ENCODE peak calls at places on chromosomes 12 and 14, in nine cellular contexts. E is GM12864, K is GM12865, B is nephron progenitor cell, Y is B cell, M is Peyer's patch, Z is GM20000, F is BJ, O is fibroblast of pulmonary artery. C is an unnamed sample.

GRCh38 chr12:124599074-124599999 is 31.9 kb upstream of the NCOR2 start:
- DNase-seq in Z (no peak), M (no peak), K (no peak), F (no peak), Y (no peak), B (no peak), O (peak), E (no peak), C (peak)

GRCh38 chr12:121489874-121490273 is 90.0 kb downstream of the RNF34 start:
- DNase-seq in O (no peak), E (no peak), Z (no peak), B (peak), F (no peak), K (no peak), M (no peak), Y (no peak), C (no peak)

GRCh38 chr12:2138871-2139308 is 86.1 kb downstream of the CACNA1C start:
- DNase-seq in Z (no peak), Y (no peak), K (no peak), F (no peak), O (no peak), M (no peak), B (no peak), E (no peak), C (no peak)

GRCh38 chr12:77720258-77720657 is 110.4 kb upstream of the NAV3 start:
- DNase-seq in B (peak), Y (no peak), M (no peak), O (peak), F (no peak), K (no peak), E (no peak), Z (no peak), C (no peak)

GRCh38 chr12:102824218-102824835 is 92.7 kb downstream of the PAH start:
- DNase-seq in K (peak), F (no peak), M (no peak), E (no peak), O (peak), B (peak), Y (no peak), Z (peak), C (no peak)

GRCh38 chr14:61477845-61478438 is 156.6 kb downstream of the PRKCH start:
- DNase-seq in K (peak), E (no peak), M (peak), F (no peak), B (no peak), Z (no peak), O (peak), Y (no peak), C (peak)

GRCh38 chr14:25108959-25109358 is 59.0 kb upstream of the STXBP6 start:
- DNase-seq in B (no peak), Y (no peak), K (no peak), F (no peak), M (no peak), E (no peak), O (no peak), Z (no peak), C (no peak)

GRCh38 chr14:105375635-105376057 is 22.7 kb upstream of the TEX22 start:
- DNase-seq in K (peak), Y (no peak), E (no peak), O (peak), Z (no peak), B (no peak), F (no peak), M (no peak), C (peak)

GRCh38 chr12:49882248-49882850 is 21.4 kb downstream of the FAIM2 start:
- DNase-seq in K (no peak), E (no peak), Z (no peak), O (no peak), M (no peak), Y (no peak), B (no peak), F (no peak), C (peak)

GRCh38 chr14:106790189-106791036 is 1264.0 kb downstream of the TMEM121 start:
- DNase-seq in Z (peak), F (no peak), B (peak), O (no peak), K (peak), M (peak), Y (peak), E (peak), C (peak)

GRCh38 chr14:103143535-103143934 is 20.3 kb downstream of the TNFAIP2 start:
- DNase-seq in O (peak), E (no peak), K (no peak), Y (no peak), F (peak), Z (no peak), B (no peak), M (no peak), C (no peak)

GRCh38 chr14:70891741-70892140 is 15.5 kb upstream of the PCNX1 start:
- DNase-seq in Y (no peak), F (no peak), Z (no peak), O (peak), E (no peak), M (no peak), B (no peak), K (no peak), C (no peak)

GRCh38 chr12:53978477-53979356 is 4.0 kb upstream of the HOTAIR start:
- DNase-seq in O (no peak), Y (no peak), F (peak), K (no peak), M (peak), Z (no peak), B (no peak), E (no peak), C (no peak)

GRCh38 chr12:1093166-1093751 is 102.2 kb downstream of the ERC1 start:
- DNase-seq in O (peak), F (no peak), Z (peak), K (peak), M (no peak), B (peak), E (no peak), Y (peak), C (no peak)

GRCh38 chr12:52372216-52373154 is 5.2 kb upstream of the KRT85 start:
- DNase-seq in B (peak), F (peak), E (no peak), Z (peak), Y (no peak), K (peak), M (peak), O (peak), C (peak)

GRCh38 chr14:51564986-51565604 is 86.6 kb upstream of the FRMD6 start:
- DNase-seq in F (no peak), Y (no peak), B (no peak), M (no peak), E (no peak), O (no peak), Z (no peak), K (no peak), C (no peak)

GRCh38 chr14:75972729-75973480 is 8.9 kb downstream of the TGFB3 start:
- DNase-seq in F (no peak), B (no peak), K (no peak), Y (no peak), M (no peak), O (no peak), Z (no peak), E (no peak), C (no peak)

GRCh38 chr12:108786450-108786849 is 55.1 kb upstream of the CORO1C start:
- DNase-seq in E (no peak), Y (no peak), M (no peak), K (no peak), O (no peak), Z (no peak), B (no peak), F (no peak), C (no peak)

GRCh38 chr12:42921741-42922511 is 332.4 kb upstream of the PRICKLE1 start:
- DNase-seq in M (no peak), K (no peak), Y (no peak), F (peak), E (no peak), Z (no peak), B (no peak), O (no peak), C (no peak)

GRCh38 chr12:7460375-7461259 is 16.7 kb upstream of the CD163L1 start:
- DNase-seq in K (peak), F (no peak), Y (no peak), Z (peak), B (peak), E (no peak), O (peak), M (peak), C (no peak)

GRCh38 chr14:76812093-76812421 is 625 bp downstream of the ANGEL1 start:
- DNase-seq in K (peak), F (no peak), E (no peak), O (no peak), M (no peak), Z (no peak), Y (no peak), B (no peak), C (no peak)

GRCh38 chr12:72274926-72275325 is 2.8 kb downstream of the TRHDE start:
- DNase-seq in Y (no peak), M (no peak), F (no peak), O (peak), B (no peak), K (no peak), E (no peak), Z (peak), C (no peak)

GRCh38 chr14:60642270-60642789 is 6.9 kb downstream of the SIX1 start:
- DNase-seq in B (peak), Y (no peak), O (no peak), Z (peak), K (no peak), F (no peak), E (no peak), M (peak), C (no peak)

GRCh38 chr12:26280869-26281268 is 85.5 kb downstream of the SSPN start:
- DNase-seq in M (no peak), K (no peak), O (no peak), B (no peak), E (no peak), Y (no peak), Z (no peak), F (no peak), C (no peak)

GRCh38 chr12:12788675-12789368 is 3.4 kb downstream of the APOLD1 start:
- DNase-seq in B (peak), E (peak), O (peak), Y (peak), K (peak), Z (peak), M (no peak), F (no peak), C (peak)

GRCh38 chr12:103886398-103886797 is 43.8 kb upstream of the HSP90B1 start:
- DNase-seq in F (no peak), O (no peak), E (no peak), K (peak), M (no peak), Z (no peak), Y (no peak), B (no peak), C (no peak)

GRCh38 chr12:48956279-48957140 is 777 bp downstream of the ARF3 start:
- DNase-seq in F (peak), B (peak), Y (peak), O (peak), Z (peak), E (no peak), M (peak), K (peak), C (no peak)

GRCh38 chr12:116455540-116456306 is 103.5 kb upstream of the MAP1LC3B2 start:
- DNase-seq in Y (no peak), M (peak), Z (no peak), O (peak), B (peak), F (peak), E (no peak), K (no peak), C (peak)

GRCh38 chr14:84128025-84128424 is 1401.9 kb upstream of the FLRT2 start:
- DNase-seq in M (no peak), E (no peak), O (peak), B (no peak), F (no peak), Y (no peak), Z (no peak), K (no peak), C (no peak)
- TF ChIP-seq CTCF in M (no peak), E (no peak), O (no peak), B (no peak), F (no peak), Y (no peak), Z (no peak), K (no peak), C (no peak)

GRCh38 chr14:57479197-57479596 is 14.5 kb downstream of the CCDC198 start:
- DNase-seq in M (no peak), F (no peak), Z (no peak), E (no peak), B (no peak), K (no peak), Y (no peak), O (no peak), C (no peak)
- TF ChIP-seq CTCF in M (no peak), F (no peak), Z (no peak), E (no peak), B (no peak), K (no peak), Y (no peak), O (no peak), C (no peak)

GRCh38 chr14:39467889-39468524 is 35.8 kb upstream of the FBXO33 start:
- DNase-seq in O (peak), Z (no peak), F (no peak), Y (no peak), M (no peak), K (peak), E (no peak), B (peak), C (no peak)

GRCh38 chr14:39472078-39472477 is 39.8 kb upstream of the FBXO33 start:
- DNase-seq in Z (no peak), E (no peak), B (no peak), Y (no peak), O (no peak), F (no peak), M (no peak), K (no peak), C (no peak)

GRCh38 chr14:39474416-39474911 is 42.2 kb upstream of the FBXO33 start:
- DNase-seq in O (no peak), M (no peak), K (peak), F (no peak), B (no peak), Y (no peak), E (no peak), Z (peak), C (no peak)

DNA sequence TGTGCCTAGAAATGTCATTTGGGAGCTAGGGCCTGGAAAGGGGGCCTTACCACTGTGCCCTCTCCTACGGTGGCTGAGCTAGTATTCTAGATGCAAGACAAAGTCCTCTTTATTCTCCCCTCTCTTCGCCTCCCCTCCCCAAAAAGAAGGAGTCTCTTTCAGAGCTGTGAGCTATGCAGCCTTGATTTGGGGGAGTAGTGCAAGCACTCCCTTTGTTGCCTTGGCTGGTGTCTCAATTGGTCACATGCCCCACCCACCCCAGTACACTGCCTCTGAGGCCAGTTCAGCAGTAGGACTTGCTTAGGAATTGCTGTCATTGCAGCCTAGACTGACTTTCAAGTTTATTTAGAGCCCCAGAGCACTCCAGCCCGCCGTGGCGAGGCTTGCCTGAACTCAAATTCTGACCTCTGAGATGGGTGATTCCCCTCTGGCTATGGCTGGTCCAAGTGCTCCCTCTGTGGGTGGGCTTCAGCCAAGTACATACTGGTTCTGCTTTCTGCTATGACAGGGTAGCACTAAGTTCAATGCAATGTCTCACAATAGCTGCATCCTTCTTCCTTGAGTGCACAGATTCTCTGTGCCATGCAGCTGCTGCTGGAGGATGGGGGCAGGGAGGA is 37.0 kb upstream of the FBXO33 start:
- DNase-seq in Z (peak), F (no peak), B (peak), M (no peak), K (peak), O (peak), Y (no peak), E (peak), C (peak)
- TF ChIP-seq CTCF in Z (peak), F (no peak), B (no peak), M (no peak), K (peak), O (peak), Y (peak), E (peak), C (peak)

DNA sequence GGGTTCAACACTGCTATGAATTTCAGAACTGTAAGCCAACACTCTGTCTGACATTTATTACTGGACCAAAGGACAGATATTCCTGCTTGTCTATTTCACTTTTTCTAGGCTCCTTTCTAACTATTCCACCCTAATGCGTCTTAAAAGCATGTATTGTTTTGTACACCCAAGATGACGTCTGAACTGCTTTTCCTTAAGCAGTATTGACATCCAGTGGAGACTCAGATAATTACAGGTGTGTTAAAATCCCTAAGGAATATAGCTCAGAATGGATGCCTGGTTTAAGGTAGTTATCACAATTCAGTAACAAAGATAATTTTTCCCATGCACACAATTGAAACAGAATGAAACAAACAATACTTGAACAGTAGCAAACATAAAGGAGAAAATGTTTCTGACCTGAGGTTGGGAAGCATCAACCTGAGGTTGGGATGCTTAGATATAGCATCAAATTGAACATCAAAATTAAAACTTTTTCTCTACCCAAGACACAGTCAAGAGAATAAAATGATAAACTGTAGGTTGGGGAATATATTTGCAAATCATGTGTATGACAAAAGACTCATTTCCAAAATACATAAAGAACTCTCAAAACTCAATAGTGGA is 93.7 kb upstream of the PTPRR start:
- DNase-seq in M (no peak), B (no peak), F (no peak), O (peak), Z (no peak), Y (no peak), E (no peak), K (no peak), C (no peak)
- TF ChIP-seq CTCF in M (no peak), B (peak), F (no peak), O (peak), Z (no peak), Y (no peak), E (no peak), K (no peak), C (no peak)